ENCODE peak calls at places on chromosomes 11 and 22, in seven cellular contexts. T is left ventricle myocardium inferior; W is effector memory CD4-positive, alpha-beta T cell; H is H9; C is spleen; F is mesenchymal stem cell; R is body of pancreas. I is an unnamed sample.

GRCh38 chr22:47606426-47606825 is 844.0 kb downstream of the TBC1D22A start:
- DNase-seq in F (no peak), H (no peak), R (no peak), W (no peak), T (no peak), C (peak; percentile 38), I (no peak)

GRCh38 chr11:133649059-133649458 is 116.8 kb upstream of the OPCML start:
- DNase-seq in T (no peak), F (no peak), H (no peak), R (no peak), W (no peak), C (no peak), I (no peak)

GRCh38 chr11:31237819-31238771 is 131.4 kb downstream of the DCDC1 start:
- DNase-seq in W (no peak), T (no peak), F (peak; percentile 8), C (no peak), R (no peak), H (peak; percentile 41), I (no peak)

GRCh38 chr11:848988-849824 is 6.6 kb downstream of the TSPAN4 start:
- DNase-seq in F (peak; percentile 25), W (no peak), R (no peak), C (no peak), H (peak; percentile 82), T (no peak), I (no peak)

GRCh38 chr11:123597859-123598258 is 56.6 kb downstream of the SCN3B start:
- DNase-seq in F (no peak), T (no peak), R (no peak), W (no peak), C (no peak), H (no peak), I (no peak)

GRCh38 chr11:1748467-1749019 is 1.9 kb downstream of the IFITM10 start:
- DNase-seq in T (no peak), F (no peak), C (peak; percentile 78), R (no peak), W (no peak), H (no peak), I (no peak)

GRCh38 chr11:86799680-86800075 is 664 bp upstream of the PRSS23 start:
- DNase-seq in C (no peak), T (no peak), H (peak; percentile 52), R (peak; percentile 12), W (no peak), F (peak; percentile 67), I (no peak)

GRCh38 chr11:9901931-9902330 is 238.1 kb downstream of the SWAP70 start:
- DNase-seq in W (no peak), H (no peak), T (no peak), F (no peak), C (no peak), R (no peak), I (no peak)

GRCh38 chr11:121446752-121447156 is 5.4 kb upstream of the SORL1 start:
- DNase-seq in T (no peak), R (no peak), F (peak; percentile 10), W (no peak), C (no peak), H (no peak), I (peak; percentile 9)

GRCh38 chr22:48900626-48901025 is 927.0 kb downstream of the BRD1 start:
- DNase-seq in H (no peak), C (no peak), R (no peak), F (no peak), T (no peak), W (no peak), I (no peak)

GRCh38 chr11:105989124-105989523 is 32.9 kb downstream of the MSANTD4 start:
- DNase-seq in F (no peak), C (no peak), W (no peak), R (no peak), H (no peak), T (no peak), I (no peak)

GRCh38 chr11:3994030-3994640 is 100.5 kb upstream of the RRM1 start:
- DNase-seq in H (no peak), W (no peak), C (no peak), R (no peak), T (no peak), F (peak; percentile 24), I (no peak)

GRCh38 chr11:71372693-71373657 is 75.2 kb downstream of the DHCR7 start:
- DNase-seq in H (no peak), W (no peak), F (peak; percentile 31), C (no peak), R (no peak), T (no peak), I (no peak)
- H3K27ac ChIP-seq in H (no peak overlapping the region), W (no peak overlapping the region), F (no peak overlapping the region), C (no peak overlapping the region), R (no peak overlapping the region), T (no peak overlapping the region), I (no peak overlapping the region)

DNA sequence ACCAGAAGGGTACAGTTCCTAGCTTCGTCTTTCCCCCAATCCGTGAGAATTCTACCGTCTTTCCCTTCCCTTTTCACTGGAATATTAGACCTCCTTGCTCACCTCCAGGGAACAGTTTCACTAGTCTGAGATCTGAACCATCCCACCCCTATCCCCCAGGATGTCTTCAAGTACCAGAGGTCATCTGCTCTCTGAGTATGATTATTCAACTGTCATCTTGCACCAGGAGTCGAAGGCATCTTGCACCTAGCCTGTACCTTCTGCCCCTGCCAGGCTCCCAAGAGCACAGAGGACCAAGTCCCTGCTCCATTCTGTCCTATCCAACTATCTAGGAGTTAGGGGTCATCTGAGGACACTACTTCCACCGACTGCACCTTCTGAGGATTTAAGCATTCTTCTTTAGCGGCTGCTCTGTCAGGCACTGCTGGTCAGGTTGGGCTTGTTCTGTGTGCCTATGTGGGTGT is 804 bp downstream of the ACER3 start:
- DNase-seq in C (no peak), R (no peak), W (no peak), H (no peak), F (no peak), T (no peak), I (peak; percentile 3)
- H3K27ac ChIP-seq in C (peak overlapping the region; percentile 92), R (peak overlapping the region; percentile 88), W (no peak overlapping the region), H (no peak overlapping the region), F (no peak overlapping the region), T (peak overlapping the region; percentile 93), I (peak overlapping the region; percentile 75)

GRCh38 chr11:82733444-82734119 is at the start of gene FAM181B:
- DNase-seq in F (peak; percentile 28), C (peak; percentile 84), H (peak; percentile 87), R (peak; percentile 70), T (peak; percentile 32), W (no peak), I (no peak)
- H3K27ac ChIP-seq in F (no peak within 1 kb of the TSS), C (no peak within 1 kb of the TSS), H (no peak within 1 kb of the TSS), R (peak within 1 kb of the TSS; percentile 64), T (peak within 1 kb of the TSS; percentile 23), W (no peak within 1 kb of the TSS), I (no peak within 1 kb of the TSS)

DNA sequence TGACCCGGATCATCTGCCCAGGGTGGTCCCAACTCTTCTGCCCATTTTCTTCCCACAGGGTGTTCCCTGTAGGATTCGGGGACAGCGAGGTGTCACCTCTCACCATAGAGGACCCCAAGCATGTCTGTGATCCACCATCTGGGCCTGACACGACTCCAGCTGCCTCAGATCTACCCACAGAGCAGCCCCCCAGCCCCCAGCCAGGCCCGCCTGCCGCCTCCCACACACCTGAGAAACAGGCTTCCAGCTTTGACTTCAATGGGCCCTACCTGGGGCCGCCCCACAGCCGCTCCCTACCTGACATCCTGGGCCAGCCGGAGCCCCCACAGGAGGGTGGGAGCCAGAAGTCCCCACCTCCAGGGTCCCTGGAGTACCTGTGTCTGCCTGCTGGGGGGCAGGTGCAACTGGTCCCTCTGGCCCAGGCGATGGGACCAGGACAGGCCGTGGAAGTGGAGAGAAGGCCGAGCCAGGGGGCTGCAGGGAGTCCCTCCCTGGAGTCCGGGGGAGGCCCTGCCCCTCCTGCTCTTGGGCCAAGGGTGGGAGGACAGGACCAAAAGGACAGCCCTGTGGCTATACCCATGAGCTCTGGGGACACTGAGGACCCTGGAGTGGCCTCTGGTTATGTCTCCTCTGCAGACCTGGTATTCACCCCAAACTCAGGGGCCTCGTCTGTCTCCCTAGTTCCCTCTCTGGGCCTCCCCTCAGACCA is 24.0 kb downstream of the CSF2RB start:
- DNase-seq in C (no peak), R (no peak), T (no peak), W (no peak), F (no peak), H (peak; percentile 17), I (no peak)
- H3K27ac ChIP-seq in C (peak overlapping the region; percentile 76), R (no peak overlapping the region), T (no peak overlapping the region), W (no peak overlapping the region), F (no peak overlapping the region), H (no peak overlapping the region), I (no peak overlapping the region)

DNA sequence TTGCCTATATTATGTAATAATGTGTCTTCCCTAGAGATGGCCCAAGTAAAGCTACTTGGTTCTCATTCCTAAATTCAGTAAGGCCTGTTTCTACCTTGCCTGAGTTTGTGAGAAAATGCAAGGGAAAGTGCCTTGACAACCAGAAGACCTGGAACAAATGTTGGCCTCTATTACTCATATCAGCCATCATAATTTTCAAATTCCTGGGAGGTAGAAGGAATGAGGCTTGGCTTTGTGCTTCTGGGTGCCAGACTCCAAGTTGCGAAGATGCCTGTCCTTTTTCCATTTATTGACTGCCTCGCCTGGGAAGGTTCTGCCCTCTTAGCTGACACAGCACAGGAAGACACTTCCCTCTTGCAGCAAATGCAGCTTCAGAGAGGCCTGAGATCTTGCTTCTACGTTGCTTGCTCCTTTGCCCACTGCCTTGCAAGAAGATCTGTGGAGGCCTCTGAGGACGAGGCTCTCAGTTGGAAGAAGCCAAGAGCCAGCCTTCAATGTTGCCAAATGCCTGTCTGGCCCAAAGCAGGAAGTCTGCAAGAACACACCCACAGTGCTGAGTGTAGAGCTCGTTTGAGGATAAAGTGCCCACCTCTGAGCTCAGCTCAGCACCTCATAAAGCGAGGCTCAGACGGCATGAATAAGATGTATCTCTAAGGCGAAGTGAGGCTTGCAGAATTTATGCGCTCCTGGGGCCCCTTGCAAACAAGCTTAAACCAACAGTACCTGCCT is 120.1 kb downstream of the GALNT18 start:
- DNase-seq in T (no peak), C (no peak), H (no peak), R (no peak), F (no peak), W (no peak), I (no peak)
- H3K27ac ChIP-seq in T (peak overlapping the region; percentile 47), C (no peak overlapping the region), H (no peak overlapping the region), R (peak overlapping the region; percentile 46), F (no peak overlapping the region), W (no peak overlapping the region), I (no peak overlapping the region)

GRCh38 chr11:45929486-45930030 is 7.1 kb downstream of the LARGE2 start:
- DNase-seq in C (peak; percentile 81), R (no peak), H (no peak), W (no peak), F (no peak), T (no peak), I (no peak)
- H3K27ac ChIP-seq in C (peak overlapping the region; percentile 80), R (peak overlapping the region; percentile 25), H (no peak overlapping the region), W (peak overlapping the region; percentile 58), F (no peak overlapping the region), T (no peak overlapping the region), I (no peak overlapping the region)

GRCh38 chr22:45019861-45020655 is 10.3 kb upstream of the PHF21B start:
- DNase-seq in H (peak; percentile 49), C (no peak), R (no peak), W (no peak), T (no peak), F (no peak), I (no peak)
- H3K27ac ChIP-seq in H (no peak overlapping the region), C (no peak overlapping the region), R (no peak overlapping the region), W (no peak overlapping the region), T (no peak overlapping the region), F (no peak overlapping the region), I (no peak overlapping the region)